ENCODE peak calls at places on chromosomes 1 and 21, in six cellular contexts. C, V, U, R, P and B are unnamed samples.

GRCh38 chr1:36965301-36966159 is 68.8 kb downstream of the GRIK3 start:
- DNase-seq in C (no peak), V (no peak), U (no peak), R (no peak), P (no peak), B (no peak)

GRCh38 chr1:59487335-59488031 is 190.6 kb downstream of the FGGY start:
- DNase-seq in C (peak; percentile 83), V (no peak), U (no peak), R (no peak), P (peak; percentile 83), B (no peak)

GRCh38 chr1:243718022-243718421 is 132.0 kb downstream of the AKT3 start:
- DNase-seq in C (no peak), V (no peak), U (no peak), R (no peak), P (no peak), B (no peak)

GRCh38 chr1:244989813-244990212 is 125.5 kb upstream of the HNRNPU start:
- DNase-seq in C (peak; percentile 51), V (no peak), U (no peak), R (no peak), P (peak; percentile 46), B (no peak)

GRCh38 chr21:37808261-37808660 is 108.0 kb downstream of the KCNJ6 start:
- DNase-seq in C (no peak), V (no peak), U (no peak), R (no peak), P (no peak), B (no peak)

GRCh38 chr1:98336472-98337118 is 324.9 kb upstream of the SNX7 start:
- DNase-seq in C (no peak), V (no peak), U (no peak), R (no peak), P (no peak), B (no peak)

GRCh38 chr1:108027389-108027788 is 62.4 kb upstream of the VAV3 start:
- DNase-seq in C (no peak), V (no peak), U (no peak), R (no peak), P (no peak), B (no peak)

GRCh38 chr1:10920063-10920626 is 92.3 kb upstream of the TARDBP start:
- DNase-seq in C (peak; percentile 29), V (no peak), U (no peak), R (no peak), P (peak; percentile 41), B (no peak)

GRCh38 chr1:78688701-78689100 is 39.1 kb downstream of the IFI44 start:
- DNase-seq in C (peak; percentile 29), V (no peak), U (no peak), R (no peak), P (peak; percentile 20), B (no peak)

GRCh38 chr1:234838182-234838581 is 228.2 kb upstream of the IRF2BP2 start:
- DNase-seq in C (no peak), V (no peak), U (no peak), R (no peak), P (no peak), B (no peak)

GRCh38 chr1:41650176-41650519 is 165.7 kb upstream of the EDN2 start:
- DNase-seq in C (no peak), V (no peak), U (no peak), R (peak; percentile 84), P (no peak), B (no peak)

GRCh38 chr1:115086176-115086830 is 3.0 kb downstream of the TSPAN2 start:
- DNase-seq in C (no peak), V (no peak), U (no peak), R (no peak), P (no peak), B (no peak)

GRCh38 chr1:161954466-161954865 is 69.2 kb downstream of the OLFML2B start:
- DNase-seq in C (no peak), V (no peak), U (no peak), R (no peak), P (no peak), B (no peak)

GRCh38 chr1:209505044-209505443 is 78.5 kb upstream of the CAMK1G start:
- DNase-seq in C (peak; percentile 61), V (no peak), U (no peak), R (no peak), P (peak; percentile 64), B (no peak)

DNA sequence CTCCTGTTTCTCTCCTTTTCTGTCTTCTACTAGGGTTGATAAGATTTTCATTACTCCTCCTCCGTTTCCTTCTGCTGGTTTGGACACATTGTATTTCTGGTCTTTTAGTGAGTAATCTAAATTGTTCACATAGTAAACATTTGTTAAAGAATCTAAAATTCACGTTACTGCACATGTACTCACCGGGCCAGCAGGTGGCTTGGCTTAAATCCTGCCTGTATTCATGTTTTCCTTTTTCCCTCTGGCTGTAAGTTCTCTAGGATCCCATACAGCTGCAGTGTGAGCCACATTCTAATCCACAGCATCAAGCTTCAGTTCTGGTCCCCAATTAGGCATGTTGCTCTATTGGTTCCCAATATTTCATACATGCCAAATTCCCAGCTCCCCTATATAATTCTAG is 958.3 kb downstream of the ADGRL2 start:
- DNase-seq in C (no peak), V (no peak), U (no peak), R (no peak), P (no peak), B (no peak)
- TF ChIP-seq CTCF in C (no peak), V (no peak), U (no peak), R (no peak), P (no peak), B (no peak)

GRCh38 chr1:8211251-8211619 is 106.7 kb upstream of the SLC45A1 start:
- DNase-seq in C (no peak), V (no peak), U (no peak), R (no peak), P (no peak), B (no peak)

GRCh38 chr1:8212443-8212920 is 105.4 kb upstream of the SLC45A1 start:
- DNase-seq in C (no peak), V (no peak), U (no peak), R (no peak), P (no peak), B (no peak)

GRCh38 chr1:8213136-8213535 is 104.8 kb upstream of the SLC45A1 start:
- DNase-seq in C (no peak), V (no peak), U (no peak), R (no peak), P (no peak), B (no peak)

GRCh38 chr1:8213676-8214075 is 104.2 kb upstream of the SLC45A1 start:
- DNase-seq in C (no peak), V (no peak), U (no peak), R (no peak), P (no peak), B (no peak)

GRCh38 chr1:8211620-8212442 is 106.1 kb upstream of the SLC45A1 start:
- DNase-seq in C (peak; percentile 98), V (no peak), U (no peak), R (peak; percentile 92), P (peak; percentile 90), B (no peak)
- TF ChIP-seq CTCF in C (no peak), V (no peak), U (no peak), R (no peak), P (no peak), B (no peak)

GRCh38 chr1:2544875-2545638 is 11.1 kb upstream of the TNFRSF14 start:
- DNase-seq in C (no peak), V (no peak), U (no peak), R (no peak), P (no peak), B (no peak)

GRCh38 chr1:2548068-2548589 is 8.0 kb upstream of the TNFRSF14 start:
- DNase-seq in C (peak; percentile 64), V (peak; percentile 83), U (peak; percentile 95), R (peak; percentile 96), P (peak; percentile 81), B (peak; percentile 80)

GRCh38 chr1:2547210-2548067 is 8.7 kb upstream of the TNFRSF14 start:
- DNase-seq in C (no peak), V (no peak), U (no peak), R (no peak), P (no peak), B (peak; percentile 62)

GRCh38 chr1:2545754-2546514 is 10.2 kb upstream of the TNFRSF14 start:
- DNase-seq in C (peak; percentile 57), V (peak; percentile 91), U (peak; percentile 97), R (peak; percentile 98), P (peak; percentile 94), B (peak; percentile 85)

DNA sequence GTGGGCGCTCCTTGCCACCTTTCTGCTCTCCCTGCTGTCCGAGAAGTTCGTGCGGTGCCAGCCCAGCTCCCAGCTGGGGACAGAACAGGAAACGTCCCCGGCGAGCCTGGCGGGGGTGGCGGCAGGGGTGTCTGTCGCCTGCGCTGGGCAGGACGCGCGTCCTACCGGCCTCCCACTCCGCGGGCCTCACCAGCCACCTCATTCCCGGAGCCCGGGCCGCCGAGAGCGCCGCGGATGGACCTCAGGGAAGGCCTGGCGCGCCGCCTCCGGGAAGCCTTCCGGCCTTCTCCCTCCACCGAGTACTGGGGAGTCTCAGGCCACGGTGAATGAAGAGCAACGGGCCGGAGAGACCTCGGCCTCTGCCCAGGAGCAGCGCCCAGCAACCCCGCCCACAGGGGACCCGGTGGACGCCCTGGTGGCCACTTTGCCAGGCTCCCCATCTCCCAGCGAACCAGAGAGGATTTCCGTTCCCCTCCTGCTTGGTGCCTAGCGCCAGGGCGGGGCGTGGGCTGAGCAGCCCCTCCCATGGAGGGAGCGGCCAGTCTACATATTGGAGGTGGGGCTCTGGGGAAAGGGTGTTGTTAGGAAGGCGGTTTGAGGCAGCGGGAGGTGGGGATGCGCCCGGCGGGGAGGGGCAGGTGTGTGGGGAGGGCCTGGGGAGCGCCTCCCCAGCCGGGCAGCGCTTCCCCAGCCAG is 9.5 kb upstream of the TNFRSF14 start:
- DNase-seq in C (peak; percentile 87), V (peak; percentile 83), U (peak; percentile 96), R (peak; percentile 97), P (peak; percentile 90), B (peak; percentile 74)
- TF ChIP-seq CTCF in C (no peak), V (peak; percentile 34), U (no peak), R (no peak), P (no peak), B (no peak)

DNA sequence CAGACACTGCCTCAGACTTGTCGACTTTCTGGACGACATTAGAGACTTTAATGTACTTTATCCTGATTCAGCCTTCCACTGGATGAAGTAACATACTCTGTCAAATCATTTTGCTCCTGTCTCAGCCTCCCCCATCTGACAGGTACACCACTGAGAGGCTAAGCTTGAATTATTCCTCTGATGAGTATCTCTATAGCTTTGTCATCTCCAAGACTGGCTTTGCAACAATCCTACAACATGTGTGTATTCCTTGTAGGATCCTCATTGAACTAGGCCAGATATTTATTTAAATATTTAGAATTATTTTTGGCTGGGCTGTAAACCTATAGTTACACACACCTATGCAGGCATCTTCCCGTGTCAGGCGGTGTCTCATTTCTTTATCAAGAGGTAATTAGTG is 1.1 kb upstream of the TRIM58 start:
- DNase-seq in C (no peak), V (no peak), U (no peak), R (no peak), P (no peak), B (no peak)
- TF ChIP-seq CTCF in C (no peak), V (no peak), U (no peak), R (no peak), P (no peak), B (no peak)

GRCh38 chr1:154614247-154614646 is 6.3 kb upstream of the ADAR start:
- DNase-seq in C (no peak), V (no peak), U (no peak), R (no peak), P (no peak), B (no peak)
- TF ChIP-seq CTCF in C (no peak), V (no peak), U (no peak), R (no peak), P (no peak), B (no peak)